ENCODE peak calls at places on chromosomes 2 and 18, in six cellular contexts. One of them, this sample, is unnamed.

GRCh38 chr2:23988371-23988770 is 21.5 kb upstream of the MFSD2B start:
- DNase-seq in GM23248: peak
- DNase-seq in nephron progenitor cell: no peak
- DNase-seq in naive B cell: no peak
- DNase-seq in CD14-positive monocyte: no peak
- DNase-seq in DMS53: peak
- DNase-seq in this sample: no peak

GRCh38 chr2:137228566-137228965 is 463.2 kb downstream of the THSD7B start:
- DNase-seq in GM23248: peak
- DNase-seq in CD14-positive monocyte: no peak
- DNase-seq in naive B cell: no peak
- DNase-seq in nephron progenitor cell: no peak
- DNase-seq in DMS53: no peak
- DNase-seq in this sample: peak

GRCh38 chr2:141766225-141766624 is 364.6 kb downstream of the LRP1B start:
- DNase-seq in DMS53: peak
- DNase-seq in CD14-positive monocyte: no peak
- DNase-seq in naive B cell: no peak
- DNase-seq in GM23248: no peak
- DNase-seq in nephron progenitor cell: no peak
- DNase-seq in this sample: no peak

GRCh38 chr2:239327536-239328305 is 73.1 kb downstream of the HDAC4 start:
- DNase-seq in DMS53: no peak
- DNase-seq in GM23248: peak
- DNase-seq in nephron progenitor cell: no peak
- DNase-seq in naive B cell: no peak
- DNase-seq in CD14-positive monocyte: no peak
- DNase-seq in this sample: no peak

GRCh38 chr2:37812941-37813730 is 112.0 kb upstream of the RMDN2 start:
- DNase-seq in GM23248: no peak
- DNase-seq in naive B cell: no peak
- DNase-seq in CD14-positive monocyte: no peak
- DNase-seq in nephron progenitor cell: no peak
- DNase-seq in DMS53: no peak
- DNase-seq in this sample: no peak

GRCh38 chr18:23108496-23108895 is 26.8 kb upstream of the CABLES1 start:
- DNase-seq in nephron progenitor cell: no peak
- DNase-seq in GM23248: peak
- DNase-seq in DMS53: no peak
- DNase-seq in CD14-positive monocyte: no peak
- DNase-seq in naive B cell: no peak
- DNase-seq in this sample: no peak

GRCh38 chr2:162002623-162003200 is 71.3 kb downstream of the DPP4 start:
- DNase-seq in nephron progenitor cell: no peak
- DNase-seq in CD14-positive monocyte: no peak
- DNase-seq in GM23248: no peak
- DNase-seq in DMS53: no peak
- DNase-seq in naive B cell: no peak
- DNase-seq in this sample: no peak

GRCh38 chr2:224910535-224910934 is 131.7 kb downstream of the DOCK10 start:
- DNase-seq in GM23248: peak
- DNase-seq in CD14-positive monocyte: no peak
- DNase-seq in DMS53: no peak
- DNase-seq in nephron progenitor cell: no peak
- DNase-seq in naive B cell: no peak
- DNase-seq in this sample: no peak

GRCh38 chr18:64974378-64975125 is 776.3 kb upstream of the CDH7 start:
- DNase-seq in GM23248: no peak
- DNase-seq in nephron progenitor cell: no peak
- DNase-seq in CD14-positive monocyte: no peak
- DNase-seq in DMS53: peak
- DNase-seq in naive B cell: no peak
- DNase-seq in this sample: no peak

GRCh38 chr2:229586012-229586411 is 128.3 kb downstream of the DNER start:
- DNase-seq in DMS53: no peak
- DNase-seq in nephron progenitor cell: no peak
- DNase-seq in naive B cell: no peak
- DNase-seq in CD14-positive monocyte: no peak
- DNase-seq in GM23248: no peak
- DNase-seq in this sample: no peak

GRCh38 chr2:42133771-42134195 is 35.4 kb upstream of the EML4 start:
- DNase-seq in GM23248: no peak
- DNase-seq in CD14-positive monocyte: no peak
- DNase-seq in nephron progenitor cell: no peak
- DNase-seq in DMS53: no peak
- DNase-seq in naive B cell: no peak
- DNase-seq in this sample: no peak

GRCh38 chr2:79935771-79936657 is 368.5 kb downstream of the LRRTM1 start:
- DNase-seq in GM23248: peak
- DNase-seq in nephron progenitor cell: peak
- DNase-seq in DMS53: peak
- DNase-seq in naive B cell: no peak
- DNase-seq in CD14-positive monocyte: no peak
- DNase-seq in this sample: no peak

GRCh38 chr2:234033885-234034284 is 16.6 kb upstream of the SPP2 start:
- DNase-seq in GM23248: no peak
- DNase-seq in CD14-positive monocyte: no peak
- DNase-seq in nephron progenitor cell: no peak
- DNase-seq in DMS53: no peak
- DNase-seq in naive B cell: no peak
- DNase-seq in this sample: no peak

GRCh38 chr2:240624950-240625621 is at the start of gene GPR35:
- DNase-seq in GM23248: peak
- DNase-seq in CD14-positive monocyte: peak
- DNase-seq in DMS53: peak
- DNase-seq in naive B cell: peak
- DNase-seq in nephron progenitor cell: no peak
- DNase-seq in this sample: peak

This sample was measured in BJ.